ENCODE peak calls at places on chromosomes 6 and 20, in nine cellular contexts. One of them, this sample, is unnamed.
A peak's percentile ranks its signal among the peaks of the same experiment; 100 is the strongest.

GRCh38 chr6:122620428-122620827 is 10.2 kb downstream of the PKIB start:
- DNase-seq in ovary: no peak
- DNase-seq in cardiac muscle cell: no peak
- DNase-seq in CD8-positive, alpha-beta T cell: no peak
- DNase-seq in Peyer's patch: no peak
- DNase-seq in heart right ventricle: no peak
- DNase-seq in uterus: no peak
- DNase-seq in HCT116: no peak
- DNase-seq in endodermal cell: no peak
- DNase-seq in this sample: no peak

GRCh38 chr6:160306284-160306683 is 41.9 kb upstream of the SLC22A3 start:
- DNase-seq in ovary: no peak
- DNase-seq in HCT116: no peak
- DNase-seq in heart right ventricle: no peak
- DNase-seq in uterus: no peak
- DNase-seq in cardiac muscle cell: no peak
- DNase-seq in endodermal cell: no peak
- DNase-seq in CD8-positive, alpha-beta T cell: no peak
- DNase-seq in Peyer's patch: no peak
- DNase-seq in this sample: no peak

GRCh38 chr6:10583509-10583908 is 62.4 kb downstream of the GCNT2 start:
- DNase-seq in uterus: no peak
- DNase-seq in CD8-positive, alpha-beta T cell: no peak
- DNase-seq in heart right ventricle: no peak
- DNase-seq in cardiac muscle cell: peak; percentile 55
- DNase-seq in endodermal cell: peak; percentile 79
- DNase-seq in ovary: no peak
- DNase-seq in Peyer's patch: no peak
- DNase-seq in HCT116: no peak
- DNase-seq in this sample: no peak

GRCh38 chr6:106181664-106182418 is 95.7 kb downstream of the PRDM1 start:
- DNase-seq in cardiac muscle cell: no peak
- DNase-seq in HCT116: no peak
- DNase-seq in uterus: no peak
- DNase-seq in endodermal cell: no peak
- DNase-seq in heart right ventricle: no peak
- DNase-seq in ovary: no peak
- DNase-seq in CD8-positive, alpha-beta T cell: no peak
- DNase-seq in Peyer's patch: no peak
- DNase-seq in this sample: no peak

GRCh38 chr6:33702345-33702977 is 9.0 kb downstream of the UQCC2 start:
- DNase-seq in cardiac muscle cell: peak; percentile 56
- DNase-seq in HCT116: peak; percentile 37
- DNase-seq in Peyer's patch: peak; percentile 73
- DNase-seq in endodermal cell: peak; percentile 81
- DNase-seq in ovary: no peak
- DNase-seq in uterus: no peak
- DNase-seq in heart right ventricle: no peak
- DNase-seq in CD8-positive, alpha-beta T cell: no peak
- DNase-seq in this sample: no peak

GRCh38 chr6:33777716-33778474 is 11.0 kb downstream of the LEMD2 start:
- DNase-seq in ovary: no peak
- DNase-seq in CD8-positive, alpha-beta T cell: no peak
- DNase-seq in HCT116: no peak
- DNase-seq in uterus: no peak
- DNase-seq in endodermal cell: no peak
- DNase-seq in Peyer's patch: no peak
- DNase-seq in heart right ventricle: no peak
- DNase-seq in cardiac muscle cell: no peak
- DNase-seq in this sample: peak; percentile 21

GRCh38 chr6:112253842-112254816 is at the start of gene LAMA4:
- DNase-seq in uterus: peak; percentile 67
- DNase-seq in ovary: peak; percentile 60
- DNase-seq in HCT116: no peak
- DNase-seq in cardiac muscle cell: peak; percentile 69
- DNase-seq in Peyer's patch: no peak
- DNase-seq in endodermal cell: peak; percentile 85
- DNase-seq in CD8-positive, alpha-beta T cell: no peak
- DNase-seq in heart right ventricle: peak; percentile 72
- DNase-seq in this sample: peak; percentile 59

GRCh38 chr6:73325656-73326055 is 28.4 kb downstream of the DPPA5 start:
- DNase-seq in Peyer's patch: no peak
- DNase-seq in ovary: no peak
- DNase-seq in cardiac muscle cell: no peak
- DNase-seq in endodermal cell: no peak
- DNase-seq in HCT116: no peak
- DNase-seq in uterus: no peak
- DNase-seq in CD8-positive, alpha-beta T cell: no peak
- DNase-seq in heart right ventricle: no peak
- DNase-seq in this sample: no peak

GRCh38 chr6:94494500-94494899 is 1075.1 kb upstream of the EPHA7 start:
- DNase-seq in HCT116: no peak
- DNase-seq in Peyer's patch: no peak
- DNase-seq in endodermal cell: no peak
- DNase-seq in cardiac muscle cell: no peak
- DNase-seq in CD8-positive, alpha-beta T cell: no peak
- DNase-seq in ovary: no peak
- DNase-seq in uterus: no peak
- DNase-seq in heart right ventricle: no peak
- DNase-seq in this sample: no peak

GRCh38 chr6:21075986-21076385 is 517.6 kb upstream of the SOX4 start:
- DNase-seq in heart right ventricle: no peak
- DNase-seq in CD8-positive, alpha-beta T cell: no peak
- DNase-seq in cardiac muscle cell: no peak
- DNase-seq in HCT116: no peak
- DNase-seq in endodermal cell: no peak
- DNase-seq in uterus: no peak
- DNase-seq in ovary: no peak
- DNase-seq in Peyer's patch: no peak
- DNase-seq in this sample: no peak

GRCh38 chr6:46437671-46438221 is 53.5 kb downstream of the RCAN2 start:
- DNase-seq in CD8-positive, alpha-beta T cell: no peak
- DNase-seq in endodermal cell: no peak
- DNase-seq in cardiac muscle cell: peak; percentile 63
- DNase-seq in ovary: no peak
- DNase-seq in Peyer's patch: no peak
- DNase-seq in HCT116: no peak
- DNase-seq in uterus: no peak
- DNase-seq in heart right ventricle: no peak
- DNase-seq in this sample: no peak

GRCh38 chr6:2101213-2101612 is 144.2 kb downstream of the GMDS start:
- DNase-seq in heart right ventricle: no peak
- DNase-seq in ovary: no peak
- DNase-seq in HCT116: no peak
- DNase-seq in endodermal cell: no peak
- DNase-seq in Peyer's patch: no peak
- DNase-seq in CD8-positive, alpha-beta T cell: no peak
- DNase-seq in uterus: no peak
- DNase-seq in cardiac muscle cell: no peak
- DNase-seq in this sample: no peak

GRCh38 chr6:103183831-103184411 is 1675.8 kb downstream of the HACE1 start:
- DNase-seq in ovary: no peak
- DNase-seq in cardiac muscle cell: peak; percentile 63
- DNase-seq in heart right ventricle: no peak
- DNase-seq in Peyer's patch: no peak
- DNase-seq in HCT116: no peak
- DNase-seq in endodermal cell: peak; percentile 83
- DNase-seq in uterus: no peak
- DNase-seq in CD8-positive, alpha-beta T cell: no peak
- DNase-seq in this sample: no peak

GRCh38 chr20:63293456-63293855 is 470 bp downstream of the COL20A1 start:
- DNase-seq in heart right ventricle: peak; percentile 13
- DNase-seq in HCT116: no peak
- DNase-seq in ovary: no peak
- DNase-seq in CD8-positive, alpha-beta T cell: no peak
- DNase-seq in cardiac muscle cell: no peak
- DNase-seq in endodermal cell: no peak
- DNase-seq in uterus: no peak
- DNase-seq in Peyer's patch: no peak
- DNase-seq in this sample: peak; percentile 46

GRCh38 chr20:63292904-63293303 is at the start of gene COL20A1:
- DNase-seq in ovary: no peak
- DNase-seq in heart right ventricle: peak; percentile 3
- DNase-seq in uterus: no peak
- DNase-seq in cardiac muscle cell: no peak
- DNase-seq in Peyer's patch: no peak
- DNase-seq in CD8-positive, alpha-beta T cell: no peak
- DNase-seq in endodermal cell: no peak
- DNase-seq in HCT116: no peak
- DNase-seq in this sample: peak; percentile 49

GRCh38 chr20:63295018-63295417 is 2.0 kb downstream of the COL20A1 start:
- DNase-seq in HCT116: no peak
- DNase-seq in endodermal cell: no peak
- DNase-seq in uterus: no peak
- DNase-seq in Peyer's patch: no peak
- DNase-seq in cardiac muscle cell: no peak
- DNase-seq in heart right ventricle: no peak
- DNase-seq in CD8-positive, alpha-beta T cell: no peak
- DNase-seq in ovary: no peak
- DNase-seq in this sample: peak; percentile 46

GRCh38 chr20:63294536-63294900 is 1.5 kb downstream of the COL20A1 start:
- DNase-seq in HCT116: no peak
- DNase-seq in CD8-positive, alpha-beta T cell: no peak
- DNase-seq in cardiac muscle cell: no peak
- DNase-seq in heart right ventricle: peak; percentile 9
- DNase-seq in endodermal cell: no peak
- DNase-seq in ovary: no peak
- DNase-seq in Peyer's patch: no peak
- DNase-seq in uterus: no peak
- DNase-seq in this sample: no peak

GRCh38 chr20:63293866-63294535 is 1.0 kb downstream of the COL20A1 start:
- DNase-seq in heart right ventricle: no peak
- DNase-seq in endodermal cell: no peak
- DNase-seq in CD8-positive, alpha-beta T cell: no peak
- DNase-seq in ovary: no peak
- DNase-seq in Peyer's patch: no peak
- DNase-seq in HCT116: no peak
- DNase-seq in uterus: no peak
- DNase-seq in cardiac muscle cell: no peak
- DNase-seq in this sample: peak; percentile 12
- H3K4me1 ChIP-seq in heart right ventricle: no peaks in the 10 kb centered on the region
- H3K4me1 ChIP-seq in endodermal cell: no peaks in the 10 kb centered on the region
- H3K4me1 ChIP-seq in CD8-positive, alpha-beta T cell: peaks cover 15% of the 10 kb centered on the region
- H3K4me1 ChIP-seq in ovary: peaks cover 2% of the 10 kb centered on the region
- H3K4me1 ChIP-seq in Peyer's patch: no peaks in the 10 kb centered on the region
- H3K4me1 ChIP-seq in HCT116: peaks cover 18% of the 10 kb centered on the region
- H3K4me1 ChIP-seq in uterus: no peaks in the 10 kb centered on the region
- H3K4me1 ChIP-seq in cardiac muscle cell: no peaks in the 10 kb centered on the region
- H3K4me1 ChIP-seq in this sample: no peaks in the 10 kb centered on the region

GRCh38 chr6:117007659-117008058 is 130.6 kb downstream of the RFX6 start:
- DNase-seq in ovary: no peak
- DNase-seq in CD8-positive, alpha-beta T cell: no peak
- DNase-seq in Peyer's patch: no peak
- DNase-seq in cardiac muscle cell: no peak
- DNase-seq in endodermal cell: no peak
- DNase-seq in uterus: no peak
- DNase-seq in heart right ventricle: no peak
- DNase-seq in HCT116: no peak
- DNase-seq in this sample: no peak

DNA sequence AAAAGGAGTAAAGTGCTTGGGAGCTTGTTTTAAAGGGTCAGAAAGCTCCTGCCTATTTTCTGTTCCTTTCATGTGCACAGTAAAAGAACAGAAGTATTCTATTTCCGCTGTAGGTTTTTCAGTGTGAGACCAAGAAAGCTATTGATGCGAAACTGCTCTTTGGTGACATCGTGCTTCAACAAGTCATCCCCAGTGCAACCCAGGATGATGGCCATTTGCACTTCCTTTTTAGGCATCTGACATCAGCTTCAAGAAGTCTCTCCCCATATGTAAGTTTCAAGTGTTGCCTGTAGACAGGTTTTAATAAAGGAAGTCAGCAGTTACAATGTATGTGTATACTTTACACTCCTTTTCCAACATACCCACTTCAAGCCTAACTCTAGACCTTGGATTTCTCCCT is 131.6 kb downstream of the RFX6 start:
- DNase-seq in ovary: no peak
- DNase-seq in CD8-positive, alpha-beta T cell: no peak
- DNase-seq in endodermal cell: no peak
- DNase-seq in HCT116: no peak
- DNase-seq in Peyer's patch: no peak
- DNase-seq in uterus: no peak
- DNase-seq in cardiac muscle cell: no peak
- DNase-seq in heart right ventricle: no peak
- DNase-seq in this sample: no peak
- H3K27ac ChIP-seq in ovary: no peak overlapping the region
- H3K27ac ChIP-seq in CD8-positive, alpha-beta T cell: no peak overlapping the region
- H3K27ac ChIP-seq in endodermal cell: no peak overlapping the region
- H3K27ac ChIP-seq in HCT116: no peak overlapping the region
- H3K27ac ChIP-seq in Peyer's patch: no peak overlapping the region
- H3K27ac ChIP-seq in uterus: no peak overlapping the region
- H3K27ac ChIP-seq in cardiac muscle cell: no peak overlapping the region
- H3K27ac ChIP-seq in heart right ventricle: no peak overlapping the region
- H3K27ac ChIP-seq in this sample: no peak overlapping the region

GRCh38 chr20:50286174-50286511 is 95.5 kb downstream of the CEBPB start:
- DNase-seq in endodermal cell: no peak
- DNase-seq in CD8-positive, alpha-beta T cell: no peak
- DNase-seq in HCT116: no peak
- DNase-seq in heart right ventricle: no peak
- DNase-seq in Peyer's patch: no peak
- DNase-seq in ovary: no peak
- DNase-seq in uterus: no peak
- DNase-seq in cardiac muscle cell: no peak
- DNase-seq in this sample: no peak

GRCh38 chr20:50285376-50286173 is 94.9 kb downstream of the CEBPB start:
- DNase-seq in Peyer's patch: peak; percentile 68
- DNase-seq in uterus: peak; percentile 74
- DNase-seq in ovary: peak; percentile 83
- DNase-seq in heart right ventricle: no peak
- DNase-seq in endodermal cell: no peak
- DNase-seq in CD8-positive, alpha-beta T cell: no peak
- DNase-seq in cardiac muscle cell: no peak
- DNase-seq in HCT116: no peak
- DNase-seq in this sample: peak; percentile 74

GRCh38 chr20:50283370-50283769 is 92.7 kb downstream of the CEBPB start:
- DNase-seq in uterus: no peak
- DNase-seq in ovary: no peak
- DNase-seq in CD8-positive, alpha-beta T cell: no peak
- DNase-seq in endodermal cell: no peak
- DNase-seq in HCT116: no peak
- DNase-seq in cardiac muscle cell: no peak
- DNase-seq in Peyer's patch: no peak
- DNase-seq in heart right ventricle: no peak
- DNase-seq in this sample: no peak

GRCh38 chr20:50283922-50284810 is 93.5 kb downstream of the CEBPB start:
- DNase-seq in CD8-positive, alpha-beta T cell: no peak
- DNase-seq in endodermal cell: no peak
- DNase-seq in uterus: no peak
- DNase-seq in HCT116: peak; percentile 74
- DNase-seq in heart right ventricle: no peak
- DNase-seq in Peyer's patch: peak; percentile 78
- DNase-seq in ovary: no peak
- DNase-seq in cardiac muscle cell: no peak
- DNase-seq in this sample: peak; percentile 77

GRCh38 chr20:50284811-50285375 is 94.3 kb downstream of the CEBPB start:
- DNase-seq in Peyer's patch: no peak
- DNase-seq in ovary: peak; percentile 81
- DNase-seq in HCT116: no peak
- DNase-seq in endodermal cell: no peak
- DNase-seq in CD8-positive, alpha-beta T cell: no peak
- DNase-seq in heart right ventricle: peak; percentile 58
- DNase-seq in uterus: peak; percentile 82
- DNase-seq in cardiac muscle cell: peak; percentile 39
- DNase-seq in this sample: peak; percentile 77
- H3K4me3 ChIP-seq in Peyer's patch: no peak overlapping the region
- H3K4me3 ChIP-seq in ovary: no peak overlapping the region
- H3K4me3 ChIP-seq in HCT116: no peak overlapping the region
- H3K4me3 ChIP-seq in endodermal cell: no peak overlapping the region
- H3K4me3 ChIP-seq in CD8-positive, alpha-beta T cell: no peak overlapping the region
- H3K4me3 ChIP-seq in heart right ventricle: no peak overlapping the region
- H3K4me3 ChIP-seq in uterus: no peak overlapping the region
- H3K4me3 ChIP-seq in cardiac muscle cell: no peak overlapping the region
- H3K4me3 ChIP-seq in this sample: no peak overlapping the region

GRCh38 chr6:53925891-53926290 is 131.1 kb downstream of the LRRC1 start:
- DNase-seq in ovary: no peak
- DNase-seq in cardiac muscle cell: no peak
- DNase-seq in heart right ventricle: no peak
- DNase-seq in Peyer's patch: no peak
- DNase-seq in HCT116: no peak
- DNase-seq in uterus: no peak
- DNase-seq in endodermal cell: no peak
- DNase-seq in CD8-positive, alpha-beta T cell: no peak
- DNase-seq in this sample: no peak
- H3K4me1 ChIP-seq in ovary: no peaks in the 10 kb centered on the region
- H3K4me1 ChIP-seq in cardiac muscle cell: peaks cover 4% of the 10 kb centered on the region
- H3K4me1 ChIP-seq in heart right ventricle: peaks cover 26% of the 10 kb centered on the region
- H3K4me1 ChIP-seq in Peyer's patch: no peaks in the 10 kb centered on the region
- H3K4me1 ChIP-seq in HCT116: peaks cover 56% of the 10 kb centered on the region
- H3K4me1 ChIP-seq in uterus: no peaks in the 10 kb centered on the region
- H3K4me1 ChIP-seq in endodermal cell: no peaks in the 10 kb centered on the region
- H3K4me1 ChIP-seq in CD8-positive, alpha-beta T cell: no peaks in the 10 kb centered on the region
- H3K4me1 ChIP-seq in this sample: peaks cover 2% of the 10 kb centered on the region

This sample was measured in right cardiac atrium.